ENCODE peak calls at places on chromosome 1, in four cellular contexts. N is HCEC 1CT; E is amniotic stem cell; C is stimulated activated CD4-positive, alpha-beta T cell treated with anti-CD3 and anti-CD28 coated beads, Interleukin-15, amount 100 ng/mL, for 24 hours. U is an unnamed sample.

GRCh38 chr1:31880957-31881697 is 57.0 kb downstream of the PTP4A2 start:
- DNase-seq in N (no peak), C (no peak), E (no peak), U (no peak)

GRCh38 chr1:147804942-147805723 is 44.7 kb upstream of the GJA5 start:
- DNase-seq in C (no peak), N (no peak), E (no peak), U (no peak)

GRCh38 chr1:74197255-74197654 is 721 bp downstream of the LRRIQ3 start:
- DNase-seq in C (no peak), N (no peak), E (no peak), U (no peak)

GRCh38 chr1:29162476-29163138 is 19.1 kb downstream of the SRSF4 start:
- DNase-seq in E (no peak), C (no peak), N (no peak), U (no peak)

GRCh38 chr1:17177654-17178053 is 27.3 kb upstream of the PADI1 start:
- DNase-seq in C (no peak), N (no peak), E (no peak), U (no peak)

GRCh38 chr1:44811714-44812151 is 3.4 kb downstream of the BTBD19 start:
- DNase-seq in C (no peak), E (peak; percentile 68), N (peak; percentile 18), U (no peak)

GRCh38 chr1:155253797-155254196 is 1.5 kb downstream of the ENTREP3 start:
- DNase-seq in N (no peak), C (no peak), E (no peak), U (no peak)

GRCh38 chr1:32992489-32993214 is 28.0 kb upstream of the RNF19B start:
- DNase-seq in E (peak; percentile 50), C (peak; percentile 80), N (peak; percentile 88), U (peak; percentile 73)

GRCh38 chr1:241608379-241609033 is 31.7 kb downstream of the CHML start:
- DNase-seq in E (no peak), N (peak; percentile 76), C (no peak), U (no peak)

GRCh38 chr1:166975361-166976129 is at the start of gene ILDR2:
- DNase-seq in N (no peak), C (peak; percentile 84), E (no peak), U (peak; percentile 66)

GRCh38 chr1:161200421-161200991 is 1.7 kb upstream of the ADAMTS4 start:
- DNase-seq in N (no peak), C (no peak), E (no peak), U (peak; percentile 21)

GRCh38 chr1:93910305-93910704 is 1.1 kb upstream of the GCLM start:
- DNase-seq in C (no peak), N (no peak), E (no peak), U (no peak)